ENCODE peak calls at places on chromosome 17, in seven cellular contexts. B is IMR-90, M is A549, W is H1, V is SK-N-SH, X is K562, O is HepG2. Z is an unnamed sample.

GRCh38 chr17:34663714-34664113 is 84.3 kb downstream of the TMEM132E start:
- DNase-seq in B (no peak), M (no peak), W (no peak), V (no peak), X (no peak), O (no peak), Z (no peak)

GRCh38 chr17:44345497-44346026 is 460 bp downstream of the GRN start:
- DNase-seq in B (peak), M (peak), W (peak), V (peak), X (peak), O (peak), Z (no peak)

GRCh38 chr17:19780846-19781245 is 32.7 kb upstream of the ALDH3A1 start:
- DNase-seq in B (no peak), M (no peak), W (peak), V (no peak), X (no peak), O (no peak), Z (no peak)

GRCh38 chr17:1119924-1120323 is 59.9 kb downstream of the ABR start:
- DNase-seq in B (no peak), M (no peak), W (no peak), V (no peak), X (no peak), O (no peak), Z (no peak)

GRCh38 chr17:75665981-75666380 is 973 bp downstream of the RECQL5 start:
- DNase-seq in B (no peak), M (no peak), W (no peak), V (no peak), X (no peak), O (no peak), Z (no peak)

GRCh38 chr17:41705271-41705991 is 6.7 kb upstream of the GAST start:
- DNase-seq in B (peak), M (no peak), W (peak), V (no peak), X (no peak), O (peak), Z (no peak)

GRCh38 chr17:45705123-45706009 is 78.8 kb upstream of the CRHR1 start:
- DNase-seq in B (peak), M (peak), W (no peak), V (no peak), X (peak), O (peak), Z (no peak)

GRCh38 chr17:68587847-68588246 is 13.3 kb downstream of the FAM20A start:
- DNase-seq in B (no peak), M (no peak), W (no peak), V (no peak), X (no peak), O (no peak), Z (no peak)

GRCh38 chr17:4161560-4162221 is 18.7 kb downstream of the CYB5D2 start:
- DNase-seq in B (no peak), M (no peak), W (no peak), V (peak), X (peak), O (no peak), Z (no peak)

GRCh38 chr17:3754458-3755334 is 31.0 kb downstream of the HASPIN start:
- DNase-seq in B (no peak), M (no peak), W (peak), V (peak), X (peak), O (no peak), Z (no peak)

GRCh38 chr17:80978499-80979497 is 12.8 kb upstream of the CHMP6 start:
- DNase-seq in B (peak), M (no peak), W (no peak), V (no peak), X (no peak), O (no peak), Z (no peak)

GRCh38 chr17:43583332-43583731 is 37.2 kb upstream of the ETV4 start:
- DNase-seq in B (no peak), M (no peak), W (no peak), V (no peak), X (no peak), O (no peak), Z (no peak)

GRCh38 chr17:37490022-37490587 is 414 bp downstream of the DUSP14 start:
- DNase-seq in B (peak), M (peak), W (peak), V (peak), X (no peak), O (peak), Z (no peak)

GRCh38 chr17:7120123-7120522 is 5.5 kb upstream of the ASGR2 start:
- DNase-seq in B (no peak), M (no peak), W (no peak), V (no peak), X (no peak), O (no peak), Z (no peak)

GRCh38 chr17:4492762-4493561 is 5.7 kb upstream of the SPNS2 start:
- DNase-seq in B (peak), M (peak), W (peak), V (no peak), X (peak), O (peak), Z (no peak)

GRCh38 chr17:61517843-61518606 is 65.8 kb downstream of the TBX4 start:
- DNase-seq in B (no peak), M (no peak), W (no peak), V (no peak), X (no peak), O (no peak), Z (no peak)

GRCh38 chr17:17603178-17603894 is 11.8 kb upstream of the PEMT start:
- DNase-seq in B (no peak), M (no peak), W (no peak), V (no peak), X (peak), O (no peak), Z (no peak)

GRCh38 chr17:17906418-17907215 is 65.6 kb downstream of the TOM1L2 start:
- DNase-seq in B (no peak), M (no peak), W (no peak), V (no peak), X (no peak), O (no peak), Z (no peak)

GRCh38 chr17:74424658-74425057 is 7.2 kb upstream of the GPRC5C start:
- DNase-seq in B (no peak), M (no peak), W (no peak), V (peak), X (no peak), O (no peak), Z (no peak)

GRCh38 chr17:75566456-75567233 is 21.0 kb upstream of the MYO15B start:
- DNase-seq in B (no peak), M (no peak), W (no peak), V (no peak), X (no peak), O (no peak), Z (no peak)

GRCh38 chr17:53629188-53629587 is 193.5 kb upstream of the KIF2B start:
- DNase-seq in B (peak), M (no peak), W (no peak), V (no peak), X (no peak), O (no peak), Z (no peak)

GRCh38 chr17:56424543-56425044 is 168.9 kb upstream of the NOG start:
- DNase-seq in B (no peak), M (no peak), W (no peak), V (no peak), X (no peak), O (no peak), Z (no peak)

GRCh38 chr17:10149573-10150399 is 48.6 kb downstream of the GAS7 start:
- DNase-seq in B (peak), M (no peak), W (no peak), V (no peak), X (no peak), O (no peak), Z (peak)

GRCh38 chr17:81036128-81036891 is 1.4 kb downstream of the BAIAP2 start:
- DNase-seq in B (no peak), M (no peak), W (no peak), V (no peak), X (no peak), O (no peak), Z (no peak)

GRCh38 chr17:72506773-72507172 is 386.0 kb downstream of the SOX9 start:
- DNase-seq in B (no peak), M (no peak), W (no peak), V (no peak), X (no peak), O (no peak), Z (no peak)

GRCh38 chr17:61009619-61010018 is 332.0 kb downstream of the BCAS3 start:
- DNase-seq in B (peak), M (no peak), W (no peak), V (no peak), X (no peak), O (no peak), Z (peak)

GRCh38 chr17:70099884-70100283 is 24.9 kb downstream of the KCNJ16 start:
- DNase-seq in B (no peak), M (no peak), W (no peak), V (no peak), X (no peak), O (no peak), Z (no peak)

GRCh38 chr17:73371285-73371684 is 59.5 kb upstream of the CDC42EP4 start:
- DNase-seq in B (peak), M (peak), W (no peak), V (no peak), X (no peak), O (no peak), Z (no peak)

GRCh38 chr17:28394717-28395116 is 11.3 kb downstream of the SLC46A1 start:
- DNase-seq in B (peak), M (no peak), W (no peak), V (no peak), X (no peak), O (no peak), Z (no peak)

GRCh38 chr17:11278186-11278983 is 37.4 kb downstream of the SHISA6 start:
- DNase-seq in B (no peak), M (no peak), W (no peak), V (no peak), X (no peak), O (no peak), Z (no peak)

GRCh38 chr17:68684860-68685493 is 83.8 kb upstream of the FAM20A start:
- DNase-seq in B (no peak), M (no peak), W (no peak), V (no peak), X (no peak), O (no peak), Z (no peak)

GRCh38 chr17:45848868-45849535 is 4.3 kb downstream of the SPPL2C start:
- DNase-seq in B (no peak), M (no peak), W (no peak), V (peak), X (no peak), O (no peak), Z (no peak)

GRCh38 chr17:45313927-45314760 is 2.7 kb downstream of the MAP3K14 start:
- DNase-seq in B (no peak), M (no peak), W (no peak), V (no peak), X (no peak), O (no peak), Z (no peak)

GRCh38 chr17:74842599-74843351 is 16.9 kb downstream of the GRIN2C start:
- DNase-seq in B (peak), M (peak), W (peak), V (peak), X (peak), O (peak), Z (no peak)

GRCh38 chr17:63568563-63568962 is 18.3 kb downstream of the DCAF7 start:
- DNase-seq in B (no peak), M (no peak), W (no peak), V (no peak), X (no peak), O (no peak), Z (no peak)

GRCh38 chr17:68307443-68307842 is 16.1 kb downstream of the ARSG start:
- DNase-seq in B (no peak), M (no peak), W (no peak), V (no peak), X (no peak), O (no peak), Z (no peak)

GRCh38 chr17:58318627-58319180 is 9.9 kb downstream of the TSPOAP1 start:
- DNase-seq in B (no peak), M (no peak), W (no peak), V (no peak), X (no peak), O (no peak), Z (no peak)

GRCh38 chr17:48996696-48997102 is 486 bp upstream of the IGF2BP1 start:
- DNase-seq in B (no peak), M (no peak), W (no peak), V (no peak), X (no peak), O (no peak), Z (no peak)

GRCh38 chr17:54979657-54980056 is 11.1 kb downstream of the STXBP4 start:
- DNase-seq in B (no peak), M (no peak), W (no peak), V (no peak), X (no peak), O (no peak), Z (no peak)

GRCh38 chr17:38572665-38573365 is 32.9 kb downstream of the SRCIN1 start:
- DNase-seq in B (no peak), M (peak), W (no peak), V (peak), X (peak), O (no peak), Z (no peak)
- TF ChIP-seq RFX5 in B (no peak), M (no peak), W (no peak), V (no peak), X (no peak), O (no peak), Z (no peak)

GRCh38 chr17:77446959-77447634 is 306.3 kb downstream of the SEC14L1 start:
- DNase-seq in B (peak), M (no peak), W (no peak), V (no peak), X (no peak), O (no peak), Z (no peak)

GRCh38 chr17:77450742-77451270 is 310.0 kb downstream of the SEC14L1 start:
- DNase-seq in B (no peak), M (no peak), W (no peak), V (no peak), X (no peak), O (peak), Z (no peak)

GRCh38 chr17:77451271-77451893 is 310.6 kb downstream of the SEC14L1 start:
- DNase-seq in B (peak), M (no peak), W (peak), V (peak), X (peak), O (peak), Z (no peak)

GRCh38 chr17:77449908-77450741 is 309.4 kb downstream of the SEC14L1 start:
- DNase-seq in B (peak), M (peak), W (peak), V (peak), X (peak), O (peak), Z (no peak)

GRCh38 chr17:77449373-77449907 is 308.7 kb downstream of the SEC14L1 start:
- DNase-seq in B (no peak), M (no peak), W (peak), V (peak), X (no peak), O (no peak), Z (no peak)
- TF ChIP-seq RFX5 in B (no peak), M (no peak), W (no peak), V (no peak), X (no peak), O (no peak), Z (no peak)

GRCh38 chr17:8418471-8418870 is 17.2 kb upstream of the NDEL1 start:
- DNase-seq in B (no peak), M (no peak), W (no peak), V (no peak), X (no peak), O (no peak), Z (no peak)

GRCh38 chr17:8417806-8418205 is 17.9 kb upstream of the NDEL1 start:
- DNase-seq in B (no peak), M (no peak), W (no peak), V (no peak), X (no peak), O (peak), Z (no peak)

GRCh38 chr17:8421571-8421970 is 14.1 kb upstream of the NDEL1 start:
- DNase-seq in B (no peak), M (no peak), W (no peak), V (no peak), X (no peak), O (no peak), Z (no peak)

GRCh38 chr17:8419305-8419704 is 16.4 kb upstream of the NDEL1 start:
- DNase-seq in B (no peak), M (no peak), W (no peak), V (no peak), X (no peak), O (no peak), Z (no peak)

DNA sequence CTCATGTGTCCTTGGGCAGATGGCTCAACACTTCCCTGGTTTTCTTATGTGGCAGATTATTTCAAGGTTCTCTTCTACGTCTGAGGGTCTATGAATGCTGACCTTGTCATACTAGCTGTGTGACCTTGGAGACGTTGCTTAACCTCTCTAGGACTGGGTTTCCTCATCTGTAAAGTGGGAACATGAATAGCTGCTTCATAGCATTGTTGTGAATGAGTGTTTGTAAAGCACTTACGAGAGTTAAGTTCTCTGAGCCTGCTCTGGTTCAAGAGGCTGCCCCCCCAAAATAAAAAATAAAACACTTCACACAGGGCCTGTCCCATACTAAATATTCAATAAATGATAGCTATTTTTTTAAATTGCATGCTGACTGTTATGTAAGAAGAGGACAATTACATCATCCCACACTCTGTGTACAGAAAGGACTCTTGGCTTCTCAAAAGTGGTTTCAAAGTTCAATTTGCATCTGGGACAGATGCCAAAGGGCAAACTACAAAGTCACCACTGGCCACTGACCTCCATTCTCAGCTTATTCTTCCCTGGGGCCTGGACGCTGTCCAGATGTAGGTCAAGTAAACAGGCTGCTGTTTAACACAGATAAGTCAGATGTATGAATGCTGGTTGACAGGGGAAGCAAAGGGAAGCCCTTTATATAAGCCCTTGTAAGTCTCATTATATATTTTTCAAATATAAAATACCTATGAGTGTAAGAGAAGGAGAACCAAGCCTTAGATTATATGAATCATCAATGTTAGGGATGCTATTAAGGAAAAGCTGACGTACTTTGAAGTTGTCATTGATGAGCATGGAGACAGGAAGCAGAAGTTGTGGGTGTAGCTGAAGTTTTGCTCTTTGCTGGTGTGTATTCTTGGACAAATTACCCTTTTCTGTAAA is 15.4 kb upstream of the NDEL1 start:
- DNase-seq in B (peak), M (no peak), W (no peak), V (peak), X (peak), O (peak), Z (no peak)
- TF ChIP-seq RFX5 in B (no peak), M (no peak), W (no peak), V (no peak), X (no peak), O (no peak), Z (no peak)

DNA sequence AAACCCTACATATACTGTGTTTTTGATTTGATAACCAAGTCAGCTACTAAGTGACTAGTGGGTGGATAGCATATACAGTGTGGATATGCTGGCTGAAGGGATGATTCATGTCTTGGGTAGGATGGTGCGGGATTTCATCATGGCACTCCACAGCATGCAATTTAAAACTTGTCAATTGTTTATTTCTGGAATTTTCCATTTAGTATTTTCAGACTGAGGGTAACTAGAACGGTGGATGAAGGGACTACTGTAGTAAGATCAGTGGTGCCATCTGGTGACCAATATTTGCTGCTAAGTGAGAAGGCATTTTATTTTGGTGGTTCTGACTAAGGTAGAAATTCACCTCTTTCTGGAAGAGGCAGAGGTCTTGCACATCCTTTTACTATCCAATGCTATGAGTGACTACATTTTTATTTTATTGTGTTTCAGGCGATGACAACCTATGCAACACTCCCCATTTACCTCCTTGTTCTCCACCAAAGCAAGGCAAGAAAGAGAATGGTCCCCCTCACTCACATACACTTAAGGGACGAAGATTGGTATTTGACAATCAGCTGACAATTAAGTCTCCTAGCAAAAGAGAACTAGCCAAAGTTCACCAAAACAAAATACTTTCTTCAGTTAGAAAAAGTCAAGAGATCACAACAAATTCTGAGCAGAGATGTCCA is 3.1 kb downstream of the CDC6 start:
- DNase-seq in B (peak), M (peak), W (no peak), V (peak), X (no peak), O (peak), Z (no peak)
- TF ChIP-seq RFX5 in B (no peak), M (no peak), W (no peak), V (no peak), X (no peak), O (no peak), Z (no peak)

GRCh38 chr17:2238432-2239169 is 65.0 kb downstream of the SMG6 start:
- DNase-seq in B (no peak), M (no peak), W (no peak), V (no peak), X (no peak), O (no peak), Z (peak)
- TF ChIP-seq RFX5 in B (no peak), M (no peak), W (no peak), V (no peak), X (no peak), O (no peak), Z (peak)

DNA sequence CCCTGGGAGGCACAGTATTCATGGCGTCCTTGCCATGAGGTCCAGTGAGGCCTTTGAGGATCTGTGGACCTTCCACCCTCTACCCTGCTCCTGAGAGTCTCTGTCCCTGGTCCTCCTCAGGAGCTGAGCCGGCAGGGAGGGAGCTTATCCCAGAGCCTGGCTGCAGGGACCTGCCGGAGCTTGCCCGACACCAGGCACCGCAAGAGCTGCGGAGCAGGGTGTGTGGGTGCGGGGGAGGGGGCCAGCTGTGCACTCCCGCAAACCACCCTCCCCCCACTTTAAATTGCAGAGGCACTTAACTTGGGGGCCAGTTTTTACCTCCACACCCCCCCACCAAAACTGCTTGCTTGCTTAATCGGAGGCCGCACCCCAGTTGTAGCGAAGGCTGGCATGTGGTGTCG is 609 bp upstream of the ZNF750 start:
- DNase-seq in B (no peak), M (no peak), W (no peak), V (no peak), X (no peak), O (no peak), Z (no peak)
- TF ChIP-seq RFX5 in B (no peak), M (no peak), W (no peak), V (no peak), X (no peak), O (no peak), Z (no peak)